ENCODE peak calls at places on chromosomes 13 and 19, in four cellular contexts. A is cardiac muscle cell, D is esophagus squamous epithelium, Y is fibroblast of lung. G is an unnamed sample.

GRCh38 chr13:91398413-91399188 is at the start of gene GPC5:
- DNase-seq in A (peak; percentile 59), D (no peak), Y (peak; percentile 56), G (peak; percentile 36)

GRCh38 chr19:54653181-54653809 is 9.5 kb upstream of the LILRB4 start:
- DNase-seq in A (peak; percentile 29), D (no peak), Y (peak; percentile 3), G (no peak)

GRCh38 chr13:64553411-64554129 is 2676.6 kb downstream of the PCDH9 start:
- DNase-seq in A (peak; percentile 11), D (no peak), Y (peak; percentile 31), G (no peak)

GRCh38 chr13:93217701-93218100 is 8.9 kb upstream of the GPC6 start:
- DNase-seq in A (no peak), D (no peak), Y (peak; percentile 40), G (no peak)

GRCh38 chr19:32563761-32564160 is 17.2 kb upstream of the PDCD5 start:
- DNase-seq in A (no peak), D (no peak), Y (no peak), G (no peak)

GRCh38 chr13:98626298-98626940 is 49.5 kb upstream of the STK24 start:
- DNase-seq in A (peak; percentile 10), D (no peak), Y (no peak), G (no peak)

GRCh38 chr13:49693877-49694276 is 2.6 kb upstream of the EBPL start:
- DNase-seq in A (no peak), D (no peak), Y (no peak), G (no peak)

GRCh38 chr19:18593367-18594095 is 4.9 kb downstream of the REX1BD start:
- DNase-seq in A (no peak), D (no peak), Y (no peak), G (no peak)

DNA sequence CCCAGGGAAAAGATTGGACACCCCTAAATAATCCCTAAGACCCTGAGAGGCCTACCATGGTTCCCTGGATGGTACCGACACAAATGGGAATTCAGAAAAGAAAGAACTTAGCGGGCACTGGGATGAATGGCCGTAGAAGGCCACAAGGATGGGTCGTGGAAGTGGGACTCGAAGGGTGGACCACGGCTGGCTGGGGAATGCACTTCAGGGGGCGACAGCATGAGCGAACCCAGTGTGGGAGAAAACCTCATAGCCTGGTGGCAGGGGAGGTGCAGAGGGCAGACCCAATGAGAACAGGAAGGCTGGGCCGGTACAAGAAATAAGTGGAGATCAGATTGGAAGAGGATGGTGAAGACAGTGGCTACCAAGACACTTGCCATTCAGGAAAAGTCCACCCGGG is 28.7 kb downstream of the LATS2 start:
- DNase-seq in A (no peak), D (no peak), Y (no peak), G (no peak)
- H3K27ac ChIP-seq in A (no peak overlapping the region), D (peak overlapping the region; percentile 52), Y (peak overlapping the region; percentile 57), G (no peak overlapping the region)

GRCh38 chr13:27962128-27962841 is 6.8 kb downstream of the CDX2 start:
- DNase-seq in A (no peak), D (no peak), Y (no peak), G (no peak)

GRCh38 chr13:27959976-27960361 is 9.1 kb downstream of the CDX2 start:
- DNase-seq in A (no peak), D (no peak), Y (no peak), G (no peak)

GRCh38 chr13:27960362-27961226 is 8.5 kb downstream of the CDX2 start:
- DNase-seq in A (peak; percentile 41), D (no peak), Y (no peak), G (no peak)

GRCh38 chr13:27962982-27963381 is 6.1 kb downstream of the CDX2 start:
- DNase-seq in A (no peak), D (no peak), Y (no peak), G (no peak)

GRCh38 chr13:27961227-27962085 is 7.7 kb downstream of the CDX2 start:
- DNase-seq in A (no peak), D (no peak), Y (no peak), G (no peak)
- H3K27ac ChIP-seq in A (no peak overlapping the region), D (no peak overlapping the region), Y (no peak overlapping the region), G (no peak overlapping the region)

DNA sequence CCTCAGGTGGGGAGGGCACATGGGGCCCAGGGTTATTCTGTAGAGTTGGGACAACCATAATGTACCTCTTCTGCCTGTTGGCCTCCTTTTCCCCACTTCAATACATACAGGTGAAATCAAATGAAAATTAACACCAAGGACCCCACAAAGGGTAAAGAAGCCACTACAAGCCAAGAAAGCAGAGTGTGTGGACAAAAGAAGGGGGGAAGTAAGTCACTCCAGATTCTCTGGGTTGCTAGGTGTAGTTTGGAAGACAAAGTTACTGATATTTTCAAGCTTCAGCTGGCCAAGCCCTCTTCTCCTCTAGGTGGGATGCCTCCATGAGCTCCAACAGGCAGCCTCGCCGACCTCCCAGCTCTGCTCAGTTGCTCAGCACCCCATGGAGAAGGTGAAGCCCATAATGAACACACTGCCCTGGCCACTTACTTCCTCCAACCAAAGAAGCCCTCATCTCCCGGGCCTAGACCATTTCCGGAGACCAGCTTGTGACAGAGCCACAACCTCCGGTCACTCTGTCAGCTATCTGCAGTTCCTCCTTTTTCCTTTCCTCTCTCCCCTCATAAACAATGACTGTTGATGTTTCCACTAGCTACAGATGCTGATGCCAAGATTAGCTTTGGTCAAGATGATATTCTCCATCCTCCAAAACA is 66.8 kb upstream of the MED4 start:
- DNase-seq in A (no peak), D (no peak), Y (no peak), G (no peak)
- H3K27ac ChIP-seq in A (no peak overlapping the region), D (peak overlapping the region; percentile 87), Y (no peak overlapping the region), G (peak overlapping the region; percentile 75)

GRCh38 chr19:5304486-5304885 is 36.1 kb downstream of the PTPRS start:
- DNase-seq in A (no peak), D (no peak), Y (no peak), G (no peak)

GRCh38 chr19:5307655-5308054 is 33.0 kb downstream of the PTPRS start:
- DNase-seq in A (no peak), D (no peak), Y (no peak), G (no peak)

GRCh38 chr19:5305163-5305562 is 35.4 kb downstream of the PTPRS start:
- DNase-seq in A (no peak), D (no peak), Y (no peak), G (no peak)

GRCh38 chr19:5308471-5309437 is 31.9 kb downstream of the PTPRS start:
- DNase-seq in A (peak; percentile 94), D (no peak), Y (peak; percentile 91), G (peak; percentile 57)

DNA sequence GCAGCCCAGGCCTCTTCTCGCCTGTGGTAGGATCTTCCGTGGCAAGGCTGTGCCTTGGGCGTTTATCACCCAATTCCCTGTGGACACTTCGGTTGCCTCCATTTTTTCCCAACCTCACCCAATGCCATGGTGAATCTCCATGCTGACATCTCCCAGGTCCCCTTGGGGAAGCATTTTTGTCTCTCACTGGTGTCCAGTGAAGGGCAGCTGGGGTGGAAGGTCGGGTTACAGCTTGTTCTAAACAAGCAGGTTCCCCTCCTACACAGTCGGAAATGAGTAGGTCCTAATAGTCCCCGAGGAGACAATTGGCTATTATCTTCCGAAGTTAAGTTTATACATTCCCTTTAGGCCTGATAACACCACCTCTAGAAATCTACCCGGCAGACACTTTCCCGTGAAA is 34.1 kb downstream of the PTPRS start:
- DNase-seq in A (no peak), D (no peak), Y (no peak), G (no peak)
- H3K27ac ChIP-seq in A (peak overlapping the region; percentile 78), D (no peak overlapping the region), Y (no peak overlapping the region), G (no peak overlapping the region)

DNA sequence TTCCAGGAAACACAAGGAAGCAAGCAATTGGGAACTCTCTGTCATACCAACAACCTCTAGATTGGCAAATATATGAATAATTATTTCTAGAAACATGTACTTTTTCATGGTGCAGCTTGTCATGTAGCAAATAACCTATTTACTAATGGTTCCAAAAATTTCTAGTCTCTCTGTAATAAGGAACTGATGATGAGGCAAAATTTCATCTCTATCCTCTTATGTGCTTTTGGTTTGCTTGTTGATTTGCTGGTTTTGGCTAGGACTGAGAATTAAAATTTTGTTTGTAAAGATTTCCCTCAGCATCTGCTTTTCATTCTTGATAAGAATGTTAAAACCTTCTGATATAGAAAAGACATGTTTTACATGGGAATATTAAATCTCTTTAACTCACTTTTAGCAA is 123.2 kb upstream of the UFM1 start:
- DNase-seq in A (no peak), D (no peak), Y (no peak), G (no peak)
- H3K27ac ChIP-seq in A (no peak overlapping the region), D (no peak overlapping the region), Y (no peak overlapping the region), G (no peak overlapping the region)

DNA sequence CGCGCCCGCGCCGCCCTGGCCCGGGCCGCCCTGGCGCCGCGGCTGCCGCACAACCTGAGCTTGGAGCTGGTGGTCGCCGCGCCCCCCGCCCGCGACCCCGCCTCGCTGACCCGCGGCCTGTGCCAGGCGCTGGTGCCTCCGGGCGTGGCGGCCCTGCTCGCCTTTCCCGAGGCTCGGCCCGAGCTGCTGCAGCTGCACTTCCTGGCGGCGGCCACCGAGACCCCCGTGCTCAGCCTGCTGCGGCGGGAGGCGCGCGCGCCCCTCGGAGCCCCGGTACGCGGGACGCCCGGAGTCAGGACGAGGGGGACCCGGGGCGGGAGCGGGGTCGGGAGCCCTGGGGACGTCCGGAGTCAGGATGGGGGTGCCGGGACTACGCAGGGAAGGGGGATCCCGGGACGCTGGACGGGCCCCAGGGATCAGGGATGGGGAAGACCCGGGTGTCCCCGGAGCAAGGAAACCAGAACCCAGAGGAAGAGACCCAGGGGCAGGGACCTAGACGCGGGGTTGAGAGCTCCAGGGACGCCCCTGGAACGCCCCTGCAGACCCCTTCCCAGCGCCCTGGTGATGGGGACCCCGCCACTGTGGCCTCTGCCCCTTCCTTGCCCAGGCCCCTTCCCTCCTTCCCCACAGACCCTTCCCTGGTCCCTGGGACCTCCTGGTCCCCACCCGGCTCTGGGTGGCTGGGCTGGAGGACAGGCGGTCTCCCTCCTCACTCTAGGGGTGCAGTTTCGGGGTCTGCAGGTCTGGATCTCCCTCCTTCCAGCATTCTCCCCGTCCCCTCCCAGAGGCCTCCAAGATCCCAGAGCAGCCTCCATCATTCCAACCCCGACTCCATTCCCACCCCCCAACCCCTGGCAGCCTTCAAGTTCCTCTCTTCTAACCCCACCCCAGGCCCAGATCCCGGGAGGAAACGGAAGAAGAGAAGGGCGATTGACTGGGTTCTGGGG is 645 bp downstream of the GRIN3B start:
- DNase-seq in A (no peak), D (no peak), Y (no peak), G (no peak)
- H3K27ac ChIP-seq in A (no peak overlapping the region), D (no peak overlapping the region), Y (no peak overlapping the region), G (no peak overlapping the region)